ENCODE peak calls at places on chromosomes 3 and 15, in eight cellular contexts. R is cardiac fibroblast, I is GM13977, W is B cell, C is AG10803, L is HFF-Myc, H is MM.1S, N is tibial artery. Q is an unnamed sample.

GRCh38 chr3:14134291-14134690 is 9.4 kb downstream of the TMEM43 start:
- DNase-seq in R (no peak), I (no peak), W (no peak), C (no peak), L (no peak), H (no peak), N (no peak), Q (no peak)

GRCh38 chr3:128113817-128114794 is 9.5 kb downstream of the RUVBL1 start:
- DNase-seq in R (no peak), I (no peak), W (peak), C (no peak), L (no peak), H (peak), N (no peak), Q (no peak)

GRCh38 chr3:173891272-173892100 is 493.9 kb downstream of the NLGN1 start:
- DNase-seq in R (no peak), I (no peak), W (no peak), C (peak), L (no peak), H (no peak), N (no peak), Q (no peak)

GRCh38 chr3:65751123-65751700 is 287.5 kb downstream of the MAGI1 start:
- DNase-seq in R (peak), I (peak), W (peak), C (peak), L (no peak), H (no peak), N (no peak), Q (peak)

GRCh38 chr15:52797625-52798501 is 7.7 kb upstream of the ONECUT1 start:
- DNase-seq in R (no peak), I (peak), W (peak), C (no peak), L (no peak), H (no peak), N (no peak), Q (no peak)

GRCh38 chr3:38210141-38210757 is 44.9 kb downstream of the OXSR1 start:
- DNase-seq in R (no peak), I (peak), W (peak), C (no peak), L (no peak), H (no peak), N (no peak), Q (no peak)

GRCh38 chr3:153210116-153210515 is 48.1 kb downstream of the RAP2B start:
- DNase-seq in R (peak), I (no peak), W (no peak), C (peak), L (no peak), H (no peak), N (no peak), Q (no peak)

GRCh38 chr3:27591811-27592210 is 107.6 kb upstream of the SLC4A7 start:
- DNase-seq in R (peak), I (peak), W (no peak), C (no peak), L (no peak), H (no peak), N (no peak), Q (no peak)

GRCh38 chr3:41711656-41712055 is 250.2 kb downstream of the ULK4 start:
- DNase-seq in R (peak), I (no peak), W (no peak), C (peak), L (no peak), H (no peak), N (no peak), Q (no peak)

GRCh38 chr15:97984157-97984556 is 23.7 kb downstream of the ARRDC4 start:
- DNase-seq in R (no peak), I (no peak), W (no peak), C (peak), L (no peak), H (no peak), N (no peak), Q (no peak)

GRCh38 chr3:138899592-138899991 is 47.3 kb downstream of the FOXL2 start:
- DNase-seq in R (no peak), I (no peak), W (no peak), C (peak), L (no peak), H (no peak), N (no peak), Q (no peak)

GRCh38 chr3:171815977-171816595 is 5.8 kb upstream of the PLD1 start:
- DNase-seq in R (no peak), I (no peak), W (no peak), C (no peak), L (no peak), H (no peak), N (no peak), Q (no peak)

GRCh38 chr3:17044844-17045243 is 160.1 kb downstream of the PLCL2 start:
- DNase-seq in R (no peak), I (peak), W (no peak), C (no peak), L (no peak), H (no peak), N (no peak), Q (no peak)

GRCh38 chr3:149615731-149616221 is 42.0 kb downstream of the WWTR1 start:
- DNase-seq in R (peak), I (no peak), W (no peak), C (no peak), L (no peak), H (no peak), N (no peak), Q (no peak)

GRCh38 chr15:90211440-90212168 is 10.5 kb downstream of the SEMA4B start:
- DNase-seq in R (peak), I (no peak), W (no peak), C (no peak), L (no peak), H (no peak), N (no peak), Q (peak)

GRCh38 chr3:16399473-16399872 is 114.0 kb downstream of the RFTN1 start:
- DNase-seq in R (peak), I (no peak), W (no peak), C (peak), L (peak), H (no peak), N (no peak), Q (peak)

GRCh38 chr3:183428140-183429023 is at the start of gene MCF2L2:
- DNase-seq in R (peak), I (peak), W (peak), C (peak), L (no peak), H (peak), N (peak), Q (peak)

GRCh38 chr15:85950101-85950500 is 129.6 kb upstream of the AGBL1 start:
- DNase-seq in R (no peak), I (no peak), W (no peak), C (no peak), L (no peak), H (peak), N (no peak), Q (no peak)

GRCh38 chr15:42153874-42154575 is 2.4 kb downstream of the PLA2G4F start:
- DNase-seq in R (no peak), I (no peak), W (no peak), C (no peak), L (no peak), H (no peak), N (no peak), Q (no peak)

GRCh38 chr3:190699784-190700183 is 162.7 kb downstream of the GMNC start:
- DNase-seq in R (no peak), I (no peak), W (no peak), C (no peak), L (no peak), H (no peak), N (no peak), Q (no peak)

GRCh38 chr3:13656584-13657301 is 107.8 kb downstream of the FBLN2 start:
- DNase-seq in R (no peak), I (no peak), W (no peak), C (no peak), L (no peak), H (no peak), N (no peak), Q (no peak)

GRCh38 chr3:53130179-53131135 is at the start of gene RFT1:
- DNase-seq in R (peak), I (peak), W (peak), C (peak), L (peak), H (peak), N (peak), Q (peak)
- TF ChIP-seq CTCF in R (peak), I (no peak), W (no peak), C (peak), L (peak), H (no peak), N (no peak), Q (no peak)

GRCh38 chr3:44530957-44531356 is 24.0 kb upstream of the ZKSCAN7 start:
- DNase-seq in R (no peak), I (no peak), W (no peak), C (no peak), L (no peak), H (no peak), N (no peak), Q (no peak)

GRCh38 chr3:44525060-44525459 is 29.9 kb upstream of the ZKSCAN7 start:
- DNase-seq in R (no peak), I (no peak), W (no peak), C (no peak), L (no peak), H (no peak), N (no peak), Q (no peak)

GRCh38 chr3:44529927-44530326 is 25.1 kb upstream of the ZKSCAN7 start:
- DNase-seq in R (peak), I (no peak), W (peak), C (peak), L (no peak), H (peak), N (no peak), Q (no peak)
- TF ChIP-seq CTCF in R (peak), I (peak), W (no peak), C (peak), L (peak), H (peak), N (no peak), Q (no peak)

GRCh38 chr3:129429080-129429451 is 630 bp upstream of the EFCAB12 start:
- DNase-seq in R (no peak), I (no peak), W (no peak), C (no peak), L (no peak), H (no peak), N (no peak), Q (no peak)

GRCh38 chr3:129428020-129428381 is 435 bp downstream of the EFCAB12 start:
- DNase-seq in R (no peak), I (no peak), W (no peak), C (no peak), L (no peak), H (no peak), N (no peak), Q (no peak)

GRCh38 chr3:129429597-129429996 is 1.2 kb upstream of the EFCAB12 start:
- DNase-seq in R (no peak), I (no peak), W (no peak), C (no peak), L (no peak), H (no peak), N (no peak), Q (no peak)

GRCh38 chr3:129425619-129426018 is 2.8 kb downstream of the EFCAB12 start:
- DNase-seq in R (no peak), I (no peak), W (no peak), C (no peak), L (no peak), H (no peak), N (no peak), Q (no peak)

DNA sequence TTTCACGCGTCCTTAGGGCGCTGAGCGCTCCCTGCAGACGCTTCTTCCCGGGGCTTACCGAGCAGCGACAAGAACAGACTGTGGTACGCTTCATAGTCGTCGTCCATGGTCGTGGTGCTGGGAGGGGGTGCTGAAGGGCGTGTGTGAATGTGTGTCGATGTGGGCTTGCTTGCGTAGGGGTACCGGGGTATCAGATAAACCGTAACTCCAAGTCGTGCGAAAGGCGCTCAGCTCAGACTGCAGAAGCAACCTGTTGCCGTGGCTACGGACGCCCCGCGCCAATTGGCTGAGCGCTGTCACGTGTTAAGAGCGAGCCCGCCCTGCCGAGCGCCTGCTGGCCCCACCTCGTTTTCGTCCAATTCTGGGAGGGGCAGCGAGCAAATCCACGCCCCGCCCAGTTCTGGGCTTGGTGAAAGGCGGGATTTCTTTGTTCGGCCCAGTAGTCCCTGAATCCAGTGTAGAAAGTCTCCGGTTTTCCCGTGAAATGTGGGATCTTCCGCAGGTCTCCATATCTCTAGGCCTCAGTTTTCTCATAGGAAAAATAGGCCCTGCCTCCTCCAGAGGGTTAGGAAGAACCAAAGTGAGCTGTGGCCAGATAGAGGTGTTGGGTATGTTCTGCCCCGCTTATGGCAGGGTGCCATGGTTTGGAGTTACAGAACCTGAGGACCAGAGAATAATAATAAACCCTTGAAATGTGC is at the start of gene EFCAB12:
- DNase-seq in R (peak), I (peak), W (peak), C (peak), L (peak), H (peak), N (peak), Q (peak)
- TF ChIP-seq CTCF in R (no peak), I (no peak), W (no peak), C (no peak), L (no peak), H (no peak), N (no peak), Q (no peak)

DNA sequence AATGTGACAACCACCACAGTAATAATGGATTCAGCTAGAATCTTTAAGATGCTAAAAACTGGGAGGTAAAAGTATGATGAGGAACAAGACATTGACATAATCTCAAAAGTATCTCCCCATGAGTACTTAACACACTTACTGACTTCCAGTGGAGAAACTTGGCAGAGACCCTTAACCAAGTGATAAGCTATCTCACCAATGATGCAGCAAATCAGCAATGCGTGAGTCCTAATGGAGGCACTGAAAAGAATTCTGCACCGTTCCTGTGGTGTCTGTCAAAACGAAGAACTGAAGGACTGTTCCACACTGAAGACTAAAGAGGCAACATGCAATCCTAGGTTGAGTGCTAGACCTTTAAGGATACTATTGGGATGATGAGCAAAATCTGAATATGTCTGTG is 67.9 kb upstream of the OCA2 start:
- DNase-seq in R (no peak), I (no peak), W (no peak), C (no peak), L (no peak), H (no peak), N (no peak), Q (no peak)
- TF ChIP-seq CTCF in R (no peak), I (no peak), W (no peak), C (no peak), L (no peak), H (no peak), N (no peak), Q (no peak)

GRCh38 chr3:53051929-53052328 is 6.1 kb upstream of the SFMBT1 start:
- DNase-seq in R (no peak), I (no peak), W (no peak), C (no peak), L (no peak), H (no peak), N (no peak), Q (no peak)

GRCh38 chr3:53056442-53056841 is 10.6 kb upstream of the SFMBT1 start:
- DNase-seq in R (peak), I (no peak), W (no peak), C (no peak), L (no peak), H (no peak), N (no peak), Q (peak)
- TF ChIP-seq CTCF in R (peak), I (peak), W (no peak), C (peak), L (peak), H (peak), N (no peak), Q (peak)

GRCh38 chr3:78991656-78992055 is 776.1 kb downstream of the ROBO1 start:
- DNase-seq in R (no peak), I (no peak), W (no peak), C (no peak), L (no peak), H (no peak), N (no peak), Q (no peak)

GRCh38 chr3:78992400-78992799 is 775.4 kb downstream of the ROBO1 start:
- DNase-seq in R (no peak), I (no peak), W (no peak), C (no peak), L (no peak), H (no peak), N (no peak), Q (no peak)

GRCh38 chr3:78990164-78990563 is 777.6 kb downstream of the ROBO1 start:
- DNase-seq in R (no peak), I (no peak), W (no peak), C (no peak), L (no peak), H (no peak), N (no peak), Q (no peak)

GRCh38 chr3:78986702-78987101 is 781.1 kb downstream of the ROBO1 start:
- DNase-seq in R (no peak), I (no peak), W (no peak), C (no peak), L (no peak), H (no peak), N (no peak), Q (no peak)

DNA sequence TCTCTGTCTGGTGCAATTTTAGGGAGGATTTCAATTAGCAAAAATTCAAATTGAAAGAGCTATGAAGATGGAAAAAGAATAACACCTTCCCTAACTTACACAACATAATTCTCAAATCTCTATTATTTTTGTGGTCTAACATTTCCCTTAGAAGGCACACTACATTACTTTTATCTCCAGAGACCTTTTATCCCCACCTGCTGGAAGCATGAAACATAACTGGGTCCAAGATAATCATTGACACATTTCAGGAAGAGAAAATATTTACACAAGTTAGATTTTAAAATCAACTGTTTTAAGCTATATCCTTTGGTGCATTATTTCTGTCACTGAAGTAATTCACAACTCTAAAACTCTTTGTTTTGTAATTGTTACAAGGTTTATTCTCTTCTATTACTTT is 779.5 kb downstream of the ROBO1 start:
- DNase-seq in R (peak), I (no peak), W (no peak), C (peak), L (no peak), H (no peak), N (no peak), Q (no peak)
- TF ChIP-seq CTCF in R (peak), I (peak), W (no peak), C (peak), L (peak), H (peak), N (no peak), Q (no peak)

GRCh38 chr3:121998588-121999473 is 23.2 kb downstream of the ILDR1 start:
- DNase-seq in R (no peak), I (no peak), W (peak), C (no peak), L (no peak), H (no peak), N (no peak), Q (no peak)
- TF ChIP-seq CTCF in R (no peak), I (no peak), W (no peak), C (no peak), L (no peak), H (no peak), N (no peak), Q (no peak)

GRCh38 chr3:164179110-164179774 is 899.1 kb downstream of the SI start:
- DNase-seq in R (no peak), I (no peak), W (no peak), C (no peak), L (no peak), H (no peak), N (no peak), Q (no peak)

DNA sequence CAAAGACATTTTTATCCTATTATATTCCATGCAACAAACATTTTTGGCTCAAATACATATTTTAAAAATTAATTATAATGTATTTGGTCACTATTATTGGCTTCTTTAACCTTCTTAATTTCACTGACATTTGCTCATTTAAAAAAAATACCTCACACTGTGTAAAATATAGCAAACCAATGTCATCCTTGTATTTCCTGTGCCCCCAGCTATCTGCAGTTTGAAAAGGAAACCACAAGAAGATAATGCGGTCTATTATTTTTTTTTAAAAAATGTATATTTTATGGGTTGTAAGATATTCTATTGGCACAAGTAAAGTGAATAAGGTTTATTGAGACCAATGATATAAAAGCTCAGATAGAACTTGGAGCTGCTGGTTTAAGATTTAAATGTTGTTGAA is 904.2 kb downstream of the SI start:
- DNase-seq in R (no peak), I (no peak), W (no peak), C (no peak), L (no peak), H (no peak), N (no peak), Q (no peak)
- TF ChIP-seq CTCF in R (no peak), I (no peak), W (no peak), C (no peak), L (no peak), H (no peak), N (no peak), Q (no peak)

DNA sequence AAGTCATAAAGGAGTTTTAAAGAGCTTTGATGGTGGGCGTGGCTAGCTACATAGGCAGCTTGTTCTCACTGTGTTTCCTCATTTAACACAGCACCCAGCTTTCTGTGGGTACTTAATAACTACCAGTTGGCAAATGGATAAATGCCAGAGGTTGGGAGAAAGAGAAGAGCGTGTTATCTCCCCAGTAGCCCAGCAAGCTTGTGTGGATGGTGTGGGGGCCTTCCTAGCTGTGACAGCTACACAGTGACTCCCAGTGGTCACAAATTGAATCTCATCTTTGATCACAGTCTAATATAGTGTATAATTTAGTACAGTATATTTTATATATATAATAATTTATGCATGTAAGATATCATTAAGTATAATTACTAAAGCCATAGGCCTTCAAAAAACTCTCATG is 984.1 kb downstream of the EPHA3 start:
- DNase-seq in R (peak), I (no peak), W (peak), C (peak), L (no peak), H (peak), N (no peak), Q (peak)
- TF ChIP-seq CTCF in R (peak), I (peak), W (no peak), C (peak), L (peak), H (peak), N (peak), Q (peak)